ENCODE peak calls at places on chromosomes 5 and 9, in seven cellular contexts. O is osteoblast, S is left ventricle myocardium inferior, D is mammary epithelial cell, W is heart left ventricle, Y is AG04450, C is heart right ventricle. V is an unnamed sample.

GRCh38 chr5:65727491-65728156 is 5.6 kb downstream of the NLN start:
- DNase-seq in O (no peak), S (no peak), D (no peak), W (no peak), Y (no peak), C (no peak), V (peak; percentile 19)

GRCh38 chr5:73691301-73691700 is 65.3 kb downstream of the ARHGEF28 start:
- DNase-seq in O (no peak), S (no peak), D (no peak), W (no peak), Y (no peak), C (no peak), V (peak; percentile 28)

GRCh38 chr9:108282872-108283271 is 572.9 kb downstream of the ACTL7B start:
- DNase-seq in O (no peak), S (no peak), D (no peak), W (no peak), Y (no peak), C (no peak), V (no peak)

GRCh38 chr5:101676646-101677045 is 619.4 kb downstream of the SLCO4C1 start:
- DNase-seq in O (no peak), S (no peak), D (no peak), W (no peak), Y (no peak), C (no peak), V (no peak)

GRCh38 chr9:130301483-130302286 is 36.1 kb downstream of the HMCN2 start:
- DNase-seq in O (peak; percentile 97), S (peak; percentile 84), D (no peak), W (peak; percentile 81), Y (no peak), C (peak; percentile 84), V (no peak)

GRCh38 chr9:6545017-6545691 is 100.4 kb downstream of the GLDC start:
- DNase-seq in O (no peak), S (no peak), D (peak; percentile 75), W (no peak), Y (no peak), C (no peak), V (peak; percentile 80)

GRCh38 chr5:94746731-94747124 is 128.3 kb downstream of the SLF1 start:
- DNase-seq in O (no peak), S (no peak), D (no peak), W (no peak), Y (no peak), C (no peak), V (no peak)

GRCh38 chr9:94867842-94868312 is 141.4 kb downstream of the AOPEP start:
- DNase-seq in O (peak; percentile 80), S (no peak), D (peak; percentile 83), W (no peak), Y (peak; percentile 92), C (no peak), V (no peak)

GRCh38 chr9:124415852-124416484 is 726 bp upstream of the PSMB7 start:
- DNase-seq in O (no peak), S (no peak), D (no peak), W (no peak), Y (no peak), C (no peak), V (no peak)

GRCh38 chr9:108776920-108777650 is 78.7 kb downstream of the ACTL7B start:
- DNase-seq in O (no peak), S (no peak), D (peak; percentile 55), W (no peak), Y (no peak), C (no peak), V (no peak)

GRCh38 chr5:3060283-3060682 is 308.8 kb upstream of the IRX2 start:
- DNase-seq in O (no peak), S (no peak), D (no peak), W (no peak), Y (no peak), C (no peak), V (no peak)

GRCh38 chr5:130545291-130545690 is 619.8 kb downstream of the HINT1 start:
- DNase-seq in O (no peak), S (no peak), D (peak; percentile 70), W (no peak), Y (no peak), C (no peak), V (peak; percentile 60)

GRCh38 chr5:127588368-127588767 is 60.5 kb upstream of the CTXN3 start:
- DNase-seq in O (no peak), S (no peak), D (no peak), W (no peak), Y (no peak), C (no peak), V (no peak)
- H3K27me3 ChIP-seq in O (no peaks in the 10 kb centered on the region), S (no peaks in the 10 kb centered on the region), D (peaks cover 3% of the 10 kb centered on the region), W (no peaks in the 10 kb centered on the region), Y (peaks cover 2% of the 10 kb centered on the region), C (no peaks in the 10 kb centered on the region), V (peaks cover 11% of the 10 kb centered on the region)

GRCh38 chr9:1005043-1005667 is 28.7 kb downstream of the DMRT3 start:
- DNase-seq in O (peak; percentile 80), S (no peak), D (peak; percentile 61), W (no peak), Y (peak; percentile 6), C (peak; percentile 14), V (peak; percentile 29)
- TF ChIP-seq CTCF in O (peak; percentile 71), S (peak; percentile 67), D (peak; percentile 81), W (peak; percentile 56), Y (peak; percentile 65), C (peak; percentile 21), V (peak; percentile 73)

DNA sequence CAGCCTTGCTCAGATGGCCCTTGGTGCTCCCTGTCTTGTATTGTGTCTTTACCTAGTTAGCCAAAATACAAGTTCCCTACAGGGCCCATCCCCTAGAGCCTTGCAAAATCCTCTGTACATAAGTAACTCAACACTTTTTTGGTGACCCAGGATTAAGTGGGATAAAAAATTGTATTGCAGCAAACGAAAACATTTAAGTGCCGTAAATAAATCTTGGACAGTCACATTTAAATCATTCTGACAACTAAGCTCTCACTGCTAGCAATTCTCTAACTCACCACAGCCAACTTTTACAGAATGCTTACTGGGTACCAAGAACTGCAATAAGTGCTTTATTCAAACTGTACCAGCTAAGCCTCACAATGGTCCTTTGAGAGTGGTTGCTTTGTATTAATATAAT is 56.6 kb downstream of the GNAQ start:
- DNase-seq in O (no peak), S (no peak), D (no peak), W (no peak), Y (no peak), C (no peak), V (no peak)
- H3K27ac ChIP-seq in O (no peak overlapping the region), S (no peak overlapping the region), D (no peak overlapping the region), W (no peak overlapping the region), Y (no peak overlapping the region), C (no peak overlapping the region), V (no peak overlapping the region)

GRCh38 chr5:168710706-168711105 is 131.5 kb upstream of the PANK3 start:
- DNase-seq in O (no peak), S (no peak), D (no peak), W (no peak), Y (no peak), C (no peak), V (no peak)
- H3K27me3 ChIP-seq in O (no peaks in the 10 kb centered on the region), S (no peaks in the 10 kb centered on the region), D (no peaks in the 10 kb centered on the region), W (no peaks in the 10 kb centered on the region), Y (no peaks in the 10 kb centered on the region), C (no peaks in the 10 kb centered on the region), V (no peaks in the 10 kb centered on the region)

V was measured in foreskin keratinocyte.